ENCODE peak calls at places on chromosomes 3 and 15, in six cellular contexts. Y, Z, B, M, X and O are unnamed samples. For H3K4me1, the result is how much of the 10 kb centered on the place peaks cover.

GRCh38 chr3:179840985-179841384 is 188.1 kb downstream of the USP13 start:
- DNase-seq in Y (no peak), Z (no peak), B (no peak), M (no peak), X (no peak), O (no peak)

GRCh38 chr3:188358787-188359493 is 205.0 kb downstream of the LPP start:
- DNase-seq in Y (no peak), Z (no peak), B (peak), M (no peak), X (no peak), O (no peak)

GRCh38 chr3:194782767-194783404 is 97.2 kb downstream of the FAM43A start:
- DNase-seq in Y (no peak), Z (no peak), B (no peak), M (no peak), X (no peak), O (no peak)

GRCh38 chr3:102906837-102907236 is 472.0 kb downstream of the ZPLD1 start:
- DNase-seq in Y (no peak), Z (no peak), B (no peak), M (no peak), X (no peak), O (no peak)

GRCh38 chr3:25153561-25153960 is 274.5 kb upstream of the RARB start:
- DNase-seq in Y (no peak), Z (no peak), B (no peak), M (no peak), X (no peak), O (no peak)

GRCh38 chr15:56871180-56871579 is 47.3 kb upstream of the TCF12 start:
- DNase-seq in Y (no peak), Z (no peak), B (no peak), M (no peak), X (no peak), O (no peak)

GRCh38 chr15:97072560-97072959 is 742.1 kb downstream of the NR2F2 start:
- DNase-seq in Y (no peak), Z (no peak), B (no peak), M (no peak), X (peak), O (no peak)

GRCh38 chr3:146157325-146158060 is 3.5 kb downstream of the PLOD2 start:
- DNase-seq in Y (no peak), Z (no peak), B (no peak), M (no peak), X (no peak), O (no peak)

GRCh38 chr3:101068876-101069606 is 75.8 kb upstream of the ABI3BP start:
- DNase-seq in Y (no peak), Z (no peak), B (no peak), M (no peak), X (no peak), O (no peak)

GRCh38 chr15:63858881-63859280 is 25.1 kb upstream of the HERC1 start:
- DNase-seq in Y (no peak), Z (no peak), B (no peak), M (no peak), X (no peak), O (peak)

GRCh38 chr3:79497447-79498111 is 270.2 kb downstream of the ROBO1 start:
- DNase-seq in Y (no peak), Z (no peak), B (peak), M (no peak), X (peak), O (no peak)

GRCh38 chr3:158794936-158795518 is 6.8 kb upstream of the MFSD1 start:
- DNase-seq in Y (no peak), Z (no peak), B (peak), M (no peak), X (peak), O (no peak)

GRCh38 chr15:51536965-51537574 is 85.5 kb downstream of the DMXL2 start:
- DNase-seq in Y (no peak), Z (no peak), B (peak), M (no peak), X (peak), O (no peak)

DNA sequence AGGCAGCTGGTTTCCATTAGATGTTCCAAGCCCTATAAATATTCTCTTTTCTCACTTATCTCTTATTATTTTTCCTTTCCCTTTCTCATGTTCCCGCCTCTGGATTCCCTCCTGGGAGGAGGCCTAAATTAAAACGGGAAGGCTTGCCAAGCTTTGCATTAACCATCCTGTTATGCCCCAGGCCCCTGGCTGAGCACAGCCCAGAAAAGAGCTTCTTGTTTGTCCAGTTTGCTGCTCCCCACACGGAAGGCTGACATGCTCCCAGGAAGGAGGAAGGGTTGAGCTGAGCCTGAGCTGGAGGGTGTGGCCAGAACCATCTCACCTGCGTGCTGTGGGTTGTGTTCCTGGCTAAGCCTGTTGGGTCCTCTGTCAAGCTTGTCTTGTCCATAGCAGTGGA is 63.1 kb upstream of the BOC start:
- DNase-seq in Y (no peak), Z (no peak), B (no peak), M (peak), X (no peak), O (no peak)
- H3K27ac ChIP-seq in Y (no peak), Z (no peak), B (no peak), M (no peak), X (no peak), O (no peak)

GRCh38 chr15:48748535-48748934 is 62.3 kb downstream of the CEP152 start:
- DNase-seq in Y (no peak), Z (no peak), B (no peak), M (no peak), X (no peak), O (no peak)
- H3K4me1 ChIP-seq in Y (under half), Z (under half), B (under half), M (under half), X (under half), O (under half)

GRCh38 chr3:114872056-114872455 is 275.0 kb downstream of the ZBTB20 start:
- DNase-seq in Y (no peak), Z (no peak), B (no peak), M (no peak), X (no peak), O (no peak)
- H3K27ac ChIP-seq in Y (no peak), Z (no peak), B (no peak), M (no peak), X (no peak), O (no peak)

GRCh38 chr3:186955898-186956696 is 25.8 kb downstream of the ST6GAL1 start:
- DNase-seq in Y (no peak), Z (no peak), B (no peak), M (no peak), X (no peak), O (no peak)

GRCh38 chr3:186949281-186949982 is 19.1 kb downstream of the ST6GAL1 start:
- DNase-seq in Y (no peak), Z (no peak), B (no peak), M (no peak), X (no peak), O (no peak)

GRCh38 chr3:186953011-186953487 is 22.7 kb downstream of the ST6GAL1 start:
- DNase-seq in Y (no peak), Z (no peak), B (peak), M (no peak), X (no peak), O (no peak)

GRCh38 chr3:186950402-186951093 is 20.2 kb downstream of the ST6GAL1 start:
- DNase-seq in Y (no peak), Z (no peak), B (no peak), M (no peak), X (no peak), O (no peak)

GRCh38 chr3:186951640-186952552 is 21.6 kb downstream of the ST6GAL1 start:
- DNase-seq in Y (no peak), Z (no peak), B (no peak), M (no peak), X (no peak), O (no peak)
- H3K4me1 ChIP-seq in Y (under half), Z (under half), B (under half), M (under half), X (under half), O (under half)